ENCODE peak calls at places on chromosome 9, in seven cellular contexts. A is left ventricle myocardium superior; X is CD4-positive, CD25-positive, alpha-beta regulatory T cell; S is activated T-helper 1 cell treated with Interleukin-2 at 50 U/mL for 16 hours; R is NCI-H2171; D is stimulated activated CD8-positive, alpha-beta memory T cell treated with anti-CD3 and anti-CD28 coated beads, Interleukin-4, amount 100 ng/mL, for 4 hours; Z is fibroblast of gingiva. P is an unnamed sample.

GRCh38 chr9:36100532-36100931 is 36.0 kb upstream of the GLIPR2 start:
- DNase-seq in D (no peak), A (no peak), Z (no peak), X (no peak), R (no peak), S (no peak), P (no peak)

GRCh38 chr9:112846528-112847488 is 43.9 kb downstream of the SLC46A2 start:
- DNase-seq in R (no peak), Z (no peak), D (no peak), X (no peak), S (no peak), A (no peak), P (no peak)

GRCh38 chr9:21856301-21857094 is 54.1 kb downstream of the MTAP start:
- DNase-seq in R (no peak), X (no peak), S (no peak), D (no peak), Z (peak), A (no peak), P (no peak)

GRCh38 chr9:13915591-13916301 is 398.2 kb downstream of the NFIB start:
- DNase-seq in D (no peak), A (no peak), X (no peak), R (no peak), S (no peak), Z (peak), P (no peak)

GRCh38 chr9:135864447-135865049 is 42.8 kb downstream of the CAMSAP1 start:
- DNase-seq in X (peak), R (peak), S (peak), Z (peak), A (peak), D (peak), P (peak)

GRCh38 chr9:126612813-126613641 is 701 bp upstream of the LMX1B start:
- DNase-seq in Z (no peak), S (no peak), X (no peak), D (no peak), A (peak), R (no peak), P (no peak)

GRCh38 chr9:127755558-127756060 is 20.5 kb upstream of the TOR2A start:
- DNase-seq in A (no peak), Z (no peak), X (no peak), D (no peak), R (no peak), S (no peak), P (no peak)

GRCh38 chr9:127890053-127890452 is 9.3 kb downstream of the ST6GALNAC6 start:
- DNase-seq in X (no peak), D (no peak), Z (no peak), R (no peak), A (no peak), S (no peak), P (no peak)

GRCh38 chr9:18331808-18332209 is 142.1 kb upstream of the ADAMTSL1 start:
- DNase-seq in A (no peak), D (no peak), S (no peak), X (no peak), Z (no peak), R (peak), P (no peak)

GRCh38 chr9:98922721-98923435 is 20.8 kb upstream of the COL15A1 start:
- DNase-seq in Z (no peak), S (no peak), X (no peak), R (no peak), D (no peak), A (no peak), P (no peak)

GRCh38 chr9:14347408-14348224 is 33.7 kb upstream of the NFIB start:
- DNase-seq in R (no peak), Z (peak), A (peak), D (no peak), S (no peak), X (no peak), P (no peak)

GRCh38 chr9:93200449-93200742 is 16.5 kb downstream of the WNK2 start:
- DNase-seq in X (no peak), S (no peak), A (peak), R (no peak), Z (no peak), D (no peak), P (no peak)

GRCh38 chr9:23123048-23123632 is 676.5 kb downstream of the DMRTA1 start:
- DNase-seq in D (no peak), X (no peak), S (no peak), R (no peak), A (peak), Z (no peak), P (no peak)

GRCh38 chr9:83526901-83527300 is 11.3 kb downstream of the FRMD3 start:
- DNase-seq in R (peak), D (no peak), A (no peak), S (no peak), X (no peak), Z (no peak), P (no peak)

GRCh38 chr9:133677126-133678010 is 41.2 kb downstream of the DBH start:
- DNase-seq in R (no peak), X (peak), D (no peak), Z (no peak), S (peak), A (peak), P (peak)

GRCh38 chr9:134222018-134222573 is 57.7 kb upstream of the RNU6ATAC start:
- DNase-seq in D (no peak), R (no peak), Z (no peak), A (peak), X (no peak), S (no peak), P (no peak)

GRCh38 chr9:68841292-68842052 is 136.4 kb downstream of the PIP5K1B start:
- DNase-seq in X (no peak), A (no peak), S (no peak), R (no peak), D (no peak), Z (no peak), P (no peak)

GRCh38 chr9:72935595-72935994 is 17.3 kb downstream of the ALDH1A1 start:
- DNase-seq in D (no peak), A (no peak), S (no peak), R (no peak), X (no peak), Z (no peak), P (no peak)

GRCh38 chr9:78030553-78031270 is 899 bp downstream of the GNAQ start:
- DNase-seq in A (peak), D (no peak), Z (peak), X (peak), S (peak), R (peak), P (peak)

GRCh38 chr9:131872006-131872405 is 132.1 kb upstream of the RAPGEF1 start:
- DNase-seq in S (no peak), Z (no peak), A (no peak), R (no peak), X (no peak), D (no peak), P (no peak)

GRCh38 chr9:123825337-123825736 is 104.6 kb downstream of the DENND1A start:
- DNase-seq in Z (no peak), A (no peak), X (no peak), D (no peak), R (no peak), S (no peak), P (no peak)

GRCh38 chr9:129838707-129839259 is 3.5 kb downstream of the USP20 start:
- DNase-seq in A (no peak), D (no peak), R (no peak), X (no peak), Z (peak), S (no peak), P (peak)

GRCh38 chr9:126150411-126151030 is 176.1 kb upstream of the MVB12B start:
- DNase-seq in S (no peak), R (peak), D (no peak), X (no peak), A (no peak), Z (no peak), P (no peak)

GRCh38 chr9:131277673-131278420 is 1.5 kb upstream of the FAM78A start:
- DNase-seq in X (peak), A (peak), D (no peak), Z (peak), S (peak), R (peak), P (peak)

GRCh38 chr9:92247981-92248380 is 45.5 kb downstream of the IARS1 start:
- DNase-seq in X (no peak), A (no peak), R (no peak), Z (no peak), D (no peak), S (no peak), P (no peak)

GRCh38 chr9:5375790-5376477 is 36.3 kb upstream of the RLN1 start:
- DNase-seq in A (no peak), R (no peak), X (no peak), D (no peak), S (no peak), Z (no peak), P (no peak)

GRCh38 chr9:122320346-122320995 is 50.4 kb upstream of the PTGS1 start:
- DNase-seq in A (no peak), X (no peak), Z (no peak), S (no peak), D (no peak), R (peak), P (no peak)

GRCh38 chr9:343773-344172 is 129.1 kb downstream of the DOCK8 start:
- DNase-seq in A (no peak), R (no peak), Z (no peak), D (no peak), S (no peak), X (no peak), P (no peak)

GRCh38 chr9:72363908-72364678 is 915 bp downstream of the ZFAND5 start:
- DNase-seq in A (peak), X (peak), Z (peak), R (peak), D (peak), S (peak), P (peak)

GRCh38 chr9:133352635-133353340 is 3.5 kb downstream of the SURF1 start:
- DNase-seq in D (no peak), X (no peak), A (peak), S (no peak), Z (no peak), R (no peak), P (no peak)

GRCh38 chr9:22129134-22129533 is 120.0 kb upstream of the CDKN2B start:
- DNase-seq in S (no peak), Z (no peak), X (no peak), R (no peak), A (no peak), D (no peak), P (no peak)

GRCh38 chr9:128136816-128137793 is 9.6 kb upstream of the PTGES2 start:
- DNase-seq in A (no peak), Z (no peak), D (no peak), X (no peak), R (no peak), S (no peak), P (no peak)

GRCh38 chr9:2802494-2802921 is 41.4 kb downstream of the PUM3 start:
- DNase-seq in X (no peak), S (no peak), A (no peak), Z (peak), D (no peak), R (no peak), P (no peak)

GRCh38 chr9:101026824-101027223 is 1.7 kb upstream of the PLPPR1 start:
- DNase-seq in X (no peak), A (no peak), S (no peak), R (peak), Z (no peak), D (no peak), P (no peak)

GRCh38 chr9:128174062-128174461 is 14.0 kb downstream of the BBLN start:
- DNase-seq in Z (no peak), S (no peak), D (no peak), R (no peak), A (no peak), X (no peak), P (no peak)

GRCh38 chr9:74630228-74630627 is 133.1 kb downstream of the RORB start:
- DNase-seq in Z (no peak), X (no peak), D (no peak), S (no peak), A (no peak), R (no peak), P (no peak)

GRCh38 chr9:113581865-113582697 is 118.6 kb downstream of the RGS3 start:
- DNase-seq in A (peak), D (peak), X (peak), S (peak), R (no peak), Z (peak), P (peak)

GRCh38 chr9:72857632-72858011 is 95.2 kb downstream of the ALDH1A1 start:
- DNase-seq in A (no peak), R (no peak), X (no peak), Z (no peak), S (no peak), D (no peak), P (no peak)

GRCh38 chr9:118439446-118439845 is 735.2 kb downstream of the TLR4 start:
- DNase-seq in S (no peak), Z (no peak), D (no peak), R (no peak), X (no peak), A (no peak), P (no peak)

GRCh38 chr9:110105107-110105506 is 102.9 kb downstream of the C9orf152 start:
- DNase-seq in A (no peak), R (no peak), Z (peak), S (no peak), X (no peak), D (no peak), P (no peak)